ENCODE peak calls at places on chromosomes 6 and 20, in six cellular contexts. D, A, E, O, U and Q are unnamed samples.

GRCh38 chr6:128282956-128283355 is 237.4 kb downstream of the PTPRK start:
- DNase-seq in D (no peak), A (no peak), E (no peak), O (no peak), U (no peak), Q (no peak)

GRCh38 chr6:35665573-35665972 is 23.1 kb downstream of the FKBP5 start:
- DNase-seq in D (no peak), A (no peak), E (no peak), O (peak; percentile 8), U (no peak), Q (no peak)

GRCh38 chr20:22389836-22390542 is 194.4 kb downstream of the FOXA2 start:
- DNase-seq in D (peak; percentile 45), A (peak; percentile 52), E (peak; percentile 60), O (no peak), U (no peak), Q (no peak)

GRCh38 chr6:99425647-99426453 is 742 bp upstream of the PNISR start:
- DNase-seq in D (peak; percentile 81), A (peak; percentile 93), E (peak; percentile 87), O (peak; percentile 81), U (peak; percentile 44), Q (peak; percentile 60)

GRCh38 chr6:96659084-96659845 is 96.3 kb downstream of the FHL5 start:
- DNase-seq in D (no peak), A (no peak), E (no peak), O (peak; percentile 57), U (no peak), Q (no peak)

GRCh38 chr20:61949714-61950630 is 115.7 kb downstream of the TAF4 start:
- DNase-seq in D (no peak), A (no peak), E (no peak), O (no peak), U (no peak), Q (no peak)

GRCh38 chr6:17493286-17493685 is 99.9 kb downstream of the CAP2 start:
- DNase-seq in D (peak; percentile 59), A (no peak), E (peak; percentile 89), O (no peak), U (no peak), Q (no peak)

GRCh38 chr20:40008177-40008576 is 680.9 kb downstream of the MAFB start:
- DNase-seq in D (no peak), A (no peak), E (no peak), O (no peak), U (no peak), Q (no peak)

GRCh38 chr6:82711992-82712788 is 348.6 kb downstream of the TPBG start:
- DNase-seq in D (no peak), A (no peak), E (peak; percentile 47), O (no peak), U (no peak), Q (no peak)

GRCh38 chr6:24576452-24576851 is 69.5 kb downstream of the KIAA0319 start:
- DNase-seq in D (no peak), A (no peak), E (no peak), O (no peak), U (no peak), Q (no peak)

GRCh38 chr6:132964101-132964867 is 149.9 kb downstream of the RPS12 start:
- DNase-seq in D (peak; percentile 52), A (no peak), E (peak; percentile 59), O (peak; percentile 38), U (no peak), Q (no peak)

GRCh38 chr6:40346241-40346640 is 240.9 kb downstream of the LRFN2 start:
- DNase-seq in D (no peak), A (no peak), E (no peak), O (no peak), U (no peak), Q (no peak)

GRCh38 chr20:36391955-36392354 is 85.8 kb downstream of the DLGAP4 start:
- DNase-seq in D (no peak), A (no peak), E (no peak), O (no peak), U (no peak), Q (no peak)

GRCh38 chr6:131960371-131961133 is 9.4 kb upstream of the CCN2 start:
- DNase-seq in D (no peak), A (no peak), E (no peak), O (peak; percentile 17), U (no peak), Q (no peak)

GRCh38 chr6:155530219-155530834 is 74.7 kb upstream of the NOX3 start:
- DNase-seq in D (peak; percentile 8), A (no peak), E (peak; percentile 25), O (peak; percentile 12), U (peak; percentile 8), Q (peak; percentile 60)

GRCh38 chr6:22020299-22020998 is 276.4 kb downstream of the PRL start:
- DNase-seq in D (no peak), A (no peak), E (no peak), O (no peak), U (no peak), Q (no peak)

GRCh38 chr20:1568166-1568490 is 10.6 kb upstream of the SIRPD start:
- DNase-seq in D (no peak), A (no peak), E (no peak), O (no peak), U (no peak), Q (no peak)

GRCh38 chr6:117495425-117495824 is 13.0 kb downstream of the DCBLD1 start:
- DNase-seq in D (no peak), A (no peak), E (no peak), O (no peak), U (no peak), Q (no peak)

GRCh38 chr20:25270829-25271251 is 23.0 kb downstream of the PYGB start:
- DNase-seq in D (no peak), A (peak; percentile 3), E (no peak), O (no peak), U (no peak), Q (no peak)

GRCh38 chr6:101195581-101195980 is 197.9 kb upstream of the GRIK2 start:
- DNase-seq in D (no peak), A (no peak), E (peak; percentile 24), O (no peak), U (peak; percentile 12), Q (no peak)

GRCh38 chr6:169862464-169863148 is 111.2 kb downstream of the ERMARD start:
- DNase-seq in D (no peak), A (no peak), E (no peak), O (no peak), U (no peak), Q (no peak)

GRCh38 chr6:27043244-27043643 is 204.3 kb upstream of the PRSS16 start:
- DNase-seq in D (no peak), A (no peak), E (no peak), O (no peak), U (no peak), Q (no peak)

GRCh38 chr6:123526128-123526527 is 110.6 kb downstream of the TRDN start:
- DNase-seq in D (no peak), A (no peak), E (no peak), O (peak; percentile 63), U (no peak), Q (no peak)

GRCh38 chr20:64136004-64136710 is 28.1 kb upstream of the MYT1 start:
- DNase-seq in D (no peak), A (no peak), E (no peak), O (no peak), U (no peak), Q (no peak)

GRCh38 chr6:86707545-86708120 is 229.7 kb upstream of the HTR1E start:
- DNase-seq in D (no peak), A (no peak), E (no peak), O (no peak), U (no peak), Q (no peak)

GRCh38 chr20:19806806-19807691 is 49.0 kb downstream of the RIN2 start:
- DNase-seq in D (no peak), A (no peak), E (peak; percentile 81), O (no peak), U (no peak), Q (no peak)

GRCh38 chr6:14848019-14848418 is 397.9 kb upstream of the JARID2 start:
- DNase-seq in D (no peak), A (no peak), E (peak; percentile 45), O (no peak), U (no peak), Q (no peak)

GRCh38 chr20:53598140-53599038 is 4.8 kb upstream of the ZNF217 start:
- DNase-seq in D (no peak), A (no peak), E (no peak), O (peak; percentile 50), U (no peak), Q (no peak)